ENCODE peak calls at places on chromosomes 12 and 14, in four cellular contexts. C is upper lobe of right lung, S is B cell, O is GM23338. B is an unnamed sample.

GRCh38 chr12:30015661-30016060 is 231.9 kb upstream of the TMTC1 start:
- DNase-seq in C (no peak), S (no peak), O (no peak), B (no peak)

GRCh38 chr12:72271401-72271740 is 799 bp upstream of the TRHDE start:
- DNase-seq in C (peak), S (no peak), O (peak), B (peak)

GRCh38 chr14:75793806-75794205 is 132.8 kb downstream of the TTLL5 start:
- DNase-seq in C (no peak), S (no peak), O (peak), B (no peak)

GRCh38 chr12:72025524-72025923 is 86.9 kb downstream of the TPH2 start:
- DNase-seq in C (no peak), S (no peak), O (no peak), B (no peak)

GRCh38 chr14:45135181-45135580 is 549 bp upstream of the FANCM start:
- DNase-seq in C (no peak), S (no peak), O (no peak), B (no peak)

GRCh38 chr12:20011200-20011599 is 357.1 kb upstream of the PDE3A start:
- DNase-seq in C (no peak), S (no peak), O (no peak), B (no peak)

GRCh38 chr14:55881577-55882241 is 236.5 kb upstream of the PELI2 start:
- DNase-seq in C (no peak), S (no peak), O (peak), B (no peak)

GRCh38 chr12:45670339-45671065 is 59.0 kb upstream of the ARID2 start:
- DNase-seq in C (no peak), S (no peak), O (no peak), B (no peak)

GRCh38 chr12:105733579-105733978 is 403.1 kb downstream of the C12orf75 start:
- DNase-seq in C (no peak), S (no peak), O (no peak), B (no peak)

GRCh38 chr14:63671987-63672386 is 30.3 kb upstream of the WDR89 start:
- DNase-seq in C (no peak), S (no peak), O (no peak), B (no peak)

GRCh38 chr14:57962293-57962996 is 96.6 kb upstream of the SLC35F4 start:
- DNase-seq in C (no peak), S (no peak), O (peak), B (no peak)
- TF ChIP-seq CTCF in C (no peak), S (no peak), O (peak), B (no peak)

DNA sequence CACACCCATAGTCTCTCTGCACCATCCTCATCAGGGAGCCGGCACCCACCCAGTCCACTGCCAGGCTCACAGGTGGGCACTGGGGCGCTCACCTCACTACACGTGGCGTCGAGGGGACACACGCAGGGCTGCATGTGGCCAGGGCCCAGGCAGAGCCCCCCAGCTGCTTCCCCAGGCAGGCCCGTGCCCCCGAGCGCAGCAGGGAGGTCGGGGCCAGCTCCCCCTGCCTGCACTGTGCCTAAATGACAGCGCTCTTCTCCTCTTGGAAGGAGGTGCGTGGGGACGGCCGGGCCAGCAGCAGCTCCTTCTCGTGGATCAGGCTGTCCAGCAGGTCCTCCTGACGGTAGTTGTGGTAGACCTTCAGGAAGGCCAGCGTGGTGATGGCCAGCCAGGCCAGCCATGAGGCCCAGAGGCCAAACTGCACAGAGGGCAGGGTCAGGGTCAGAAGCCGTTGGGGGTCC is 11.3 kb downstream of the TMEM179 start:
- DNase-seq in C (no peak), S (no peak), O (peak), B (no peak)
- TF ChIP-seq CTCF in C (no peak), S (no peak), O (peak), B (no peak)

GRCh38 chr12:123633379-123634141 is at the start of the genes EIF2B1 and GTF2H3:
- DNase-seq in C (peak), S (peak), O (peak), B (peak)
- TF ChIP-seq CTCF in C (no peak), S (no peak), O (no peak), B (no peak)

GRCh38 chr12:31206038-31206670 is 119.8 kb downstream of the SINHCAF start:
- DNase-seq in C (no peak), S (no peak), O (peak), B (no peak)

GRCh38 chr12:31207799-31208465 is 118.0 kb downstream of the SINHCAF start:
- DNase-seq in C (no peak), S (no peak), O (no peak), B (no peak)

GRCh38 chr12:31201382-31201781 is 124.6 kb downstream of the SINHCAF start:
- DNase-seq in C (no peak), S (no peak), O (no peak), B (no peak)

GRCh38 chr12:31204995-31205582 is 120.9 kb downstream of the SINHCAF start:
- DNase-seq in C (no peak), S (no peak), O (no peak), B (peak)

GRCh38 chr12:31203261-31203660 is 122.7 kb downstream of the SINHCAF start:
- DNase-seq in C (no peak), S (no peak), O (no peak), B (no peak)
- TF ChIP-seq CTCF in C (no peak), S (no peak), O (no peak), B (no peak)

GRCh38 chr14:105532735-105533141 is 6.4 kb downstream of the TMEM121 start:
- DNase-seq in C (peak), S (peak), O (peak), B (peak)
- TF ChIP-seq CTCF in C (peak), S (peak), O (peak), B (peak)

GRCh38 chr12:51090705-51091229 is 7.4 kb upstream of the CSRNP2 start:
- DNase-seq in C (no peak), S (no peak), O (no peak), B (no peak)
- TF ChIP-seq CTCF in C (no peak), S (no peak), O (no peak), B (no peak)

GRCh38 chr12:59097876-59098275 is 177.6 kb upstream of the LRIG3 start:
- DNase-seq in C (no peak), S (no peak), O (no peak), B (no peak)
- TF ChIP-seq CTCF in C (no peak), S (no peak), O (no peak), B (no peak)

GRCh38 chr12:22283508-22283907 is 51.0 kb downstream of the ST8SIA1 start:
- DNase-seq in C (no peak), S (no peak), O (peak), B (no peak)
- TF ChIP-seq CTCF in C (no peak), S (no peak), O (no peak), B (no peak)

GRCh38 chr12:75481774-75482173 is 1.2 kb downstream of the GLIPR1 start:
- DNase-seq in C (no peak), S (no peak), O (no peak), B (no peak)
- TF ChIP-seq CTCF in C (no peak), S (no peak), O (no peak), B (no peak)

GRCh38 chr12:11622774-11623375 is 26.6 kb upstream of the ETV6 start:
- DNase-seq in C (no peak), S (no peak), O (peak), B (no peak)

GRCh38 chr12:11623382-11623781 is 26.1 kb upstream of the ETV6 start:
- DNase-seq in C (no peak), S (no peak), O (no peak), B (no peak)

GRCh38 chr12:11624126-11624525 is 25.3 kb upstream of the ETV6 start:
- DNase-seq in C (no peak), S (no peak), O (no peak), B (no peak)

DNA sequence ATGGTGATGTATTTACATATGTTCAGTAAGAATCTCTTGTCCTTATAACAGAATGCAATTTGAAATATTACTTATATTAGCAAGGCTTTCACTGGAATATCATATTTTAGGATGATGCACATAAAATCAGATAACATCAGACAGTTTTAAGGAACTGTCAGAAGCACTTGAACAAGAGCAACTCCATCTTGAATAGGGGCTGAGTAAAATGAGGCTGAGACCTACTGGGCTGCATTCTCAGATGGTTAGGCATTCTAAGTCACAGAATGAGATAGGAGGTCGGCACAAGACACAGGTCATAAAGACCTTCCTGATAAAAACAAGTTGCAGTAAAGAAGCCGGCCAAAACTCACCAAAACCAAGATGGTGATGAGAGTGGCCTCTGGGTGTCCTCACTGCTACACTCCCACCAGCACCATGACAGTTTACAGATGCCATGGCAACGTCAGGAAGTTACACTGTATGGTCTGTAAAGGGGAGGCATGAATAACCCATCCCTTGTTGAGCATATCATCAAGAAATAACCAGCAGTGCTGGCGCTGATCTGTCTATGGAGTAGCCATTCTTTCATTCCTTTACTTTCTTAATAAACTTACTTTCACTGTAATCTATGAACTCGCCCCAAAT is 27.6 kb upstream of the ETV6 start:
- DNase-seq in C (no peak), S (peak), O (peak), B (no peak)
- TF ChIP-seq CTCF in C (peak), S (peak), O (peak), B (peak)

B was measured in GM13976.